ENCODE peak calls at places on chromosomes 7 and 10, in eight cellular contexts. One of them, this sample, is unnamed.

GRCh38 chr10:8071006-8071405 is 16.5 kb downstream of the GATA3 start:
- DNase-seq in RWPE1: no peak
- DNase-seq in lower lobe of right lung: no peak
- DNase-seq in fibroblast of the aortic adventitia: no peak
- DNase-seq in BE2C: no peak
- DNase-seq in hepatocyte: no peak
- DNase-seq in AG09319: no peak
- DNase-seq in progenitor cell of endocrine pancreas: no peak
- DNase-seq in this sample: no peak

GRCh38 chr7:111756687-111757178 is 194.4 kb upstream of the IMMP2L start:
- DNase-seq in RWPE1: no peak
- DNase-seq in lower lobe of right lung: peak; percentile 59
- DNase-seq in fibroblast of the aortic adventitia: peak; percentile 83
- DNase-seq in BE2C: no peak
- DNase-seq in hepatocyte: peak; percentile 51
- DNase-seq in AG09319: peak; percentile 22
- DNase-seq in progenitor cell of endocrine pancreas: no peak
- DNase-seq in this sample: no peak

GRCh38 chr7:108452707-108453106 is 3.5 kb downstream of the NRCAM start:
- DNase-seq in RWPE1: peak; percentile 37
- DNase-seq in lower lobe of right lung: no peak
- DNase-seq in fibroblast of the aortic adventitia: peak; percentile 60
- DNase-seq in BE2C: peak; percentile 31
- DNase-seq in hepatocyte: peak; percentile 25
- DNase-seq in AG09319: no peak
- DNase-seq in progenitor cell of endocrine pancreas: no peak
- DNase-seq in this sample: no peak

GRCh38 chr10:69650589-69651261 is 20.7 kb downstream of the FAM241B start:
- DNase-seq in RWPE1: no peak
- DNase-seq in lower lobe of right lung: no peak
- DNase-seq in fibroblast of the aortic adventitia: no peak
- DNase-seq in BE2C: no peak
- DNase-seq in hepatocyte: no peak
- DNase-seq in AG09319: no peak
- DNase-seq in progenitor cell of endocrine pancreas: no peak
- DNase-seq in this sample: peak; percentile 66

GRCh38 chr7:133401225-133401624 is 148.3 kb downstream of the EXOC4 start:
- DNase-seq in RWPE1: no peak
- DNase-seq in lower lobe of right lung: no peak
- DNase-seq in fibroblast of the aortic adventitia: peak; percentile 25
- DNase-seq in BE2C: no peak
- DNase-seq in hepatocyte: no peak
- DNase-seq in AG09319: no peak
- DNase-seq in progenitor cell of endocrine pancreas: no peak
- DNase-seq in this sample: no peak

GRCh38 chr10:130018253-130018652 is 54.2 kb upstream of the EBF3 start:
- DNase-seq in RWPE1: peak; percentile 85
- DNase-seq in lower lobe of right lung: no peak
- DNase-seq in fibroblast of the aortic adventitia: peak; percentile 37
- DNase-seq in BE2C: no peak
- DNase-seq in hepatocyte: peak; percentile 40
- DNase-seq in AG09319: no peak
- DNase-seq in progenitor cell of endocrine pancreas: no peak
- DNase-seq in this sample: no peak

GRCh38 chr7:131896189-131896855 is 339.9 kb upstream of the PODXL start:
- DNase-seq in RWPE1: no peak
- DNase-seq in lower lobe of right lung: no peak
- DNase-seq in fibroblast of the aortic adventitia: no peak
- DNase-seq in BE2C: no peak
- DNase-seq in hepatocyte: no peak
- DNase-seq in AG09319: no peak
- DNase-seq in progenitor cell of endocrine pancreas: no peak
- DNase-seq in this sample: no peak

GRCh38 chr7:140485463-140486265 is 6.4 kb upstream of the MKRN1 start:
- DNase-seq in RWPE1: no peak
- DNase-seq in lower lobe of right lung: no peak
- DNase-seq in fibroblast of the aortic adventitia: peak; percentile 9
- DNase-seq in BE2C: no peak
- DNase-seq in hepatocyte: no peak
- DNase-seq in AG09319: no peak
- DNase-seq in progenitor cell of endocrine pancreas: no peak
- DNase-seq in this sample: no peak

GRCh38 chr7:134693256-134693655 is 46.6 kb downstream of the BPGM start:
- DNase-seq in RWPE1: peak; percentile 57
- DNase-seq in lower lobe of right lung: no peak
- DNase-seq in fibroblast of the aortic adventitia: peak; percentile 95
- DNase-seq in BE2C: no peak
- DNase-seq in hepatocyte: peak; percentile 32
- DNase-seq in AG09319: peak; percentile 85
- DNase-seq in progenitor cell of endocrine pancreas: no peak
- DNase-seq in this sample: no peak

GRCh38 chr10:89479255-89479654 is 56.1 kb downstream of the SLC16A12 start:
- DNase-seq in RWPE1: no peak
- DNase-seq in lower lobe of right lung: no peak
- DNase-seq in fibroblast of the aortic adventitia: peak; percentile 55
- DNase-seq in BE2C: no peak
- DNase-seq in hepatocyte: no peak
- DNase-seq in AG09319: no peak
- DNase-seq in progenitor cell of endocrine pancreas: no peak
- DNase-seq in this sample: no peak

GRCh38 chr10:35783305-35783838 is 141.3 kb upstream of the FZD8 start:
- DNase-seq in RWPE1: peak; percentile 55
- DNase-seq in lower lobe of right lung: no peak
- DNase-seq in fibroblast of the aortic adventitia: peak; percentile 20
- DNase-seq in BE2C: no peak
- DNase-seq in hepatocyte: no peak
- DNase-seq in AG09319: no peak
- DNase-seq in progenitor cell of endocrine pancreas: no peak
- DNase-seq in this sample: no peak

GRCh38 chr10:129912161-129912917 is 51.7 kb downstream of the EBF3 start:
- DNase-seq in RWPE1: no peak
- DNase-seq in lower lobe of right lung: no peak
- DNase-seq in fibroblast of the aortic adventitia: peak; percentile 43
- DNase-seq in BE2C: peak; percentile 38
- DNase-seq in hepatocyte: no peak
- DNase-seq in AG09319: no peak
- DNase-seq in progenitor cell of endocrine pancreas: no peak
- DNase-seq in this sample: no peak

GRCh38 chr7:156650042-156650441 is 9.5 kb downstream of the RNF32 start:
- DNase-seq in RWPE1: peak; percentile 23
- DNase-seq in lower lobe of right lung: no peak
- DNase-seq in fibroblast of the aortic adventitia: no peak
- DNase-seq in BE2C: peak; percentile 69
- DNase-seq in hepatocyte: peak; percentile 65
- DNase-seq in AG09319: no peak
- DNase-seq in progenitor cell of endocrine pancreas: no peak
- DNase-seq in this sample: no peak

GRCh38 chr10:92880233-92880861 is 32.0 kb downstream of the EXOC6 start:
- DNase-seq in RWPE1: peak; percentile 39
- DNase-seq in lower lobe of right lung: no peak
- DNase-seq in fibroblast of the aortic adventitia: peak; percentile 82
- DNase-seq in BE2C: peak; percentile 19
- DNase-seq in hepatocyte: peak; percentile 60
- DNase-seq in AG09319: peak; percentile 20
- DNase-seq in progenitor cell of endocrine pancreas: no peak
- DNase-seq in this sample: no peak

GRCh38 chr10:129544205-129545202 is 77.5 kb downstream of the MGMT start:
- DNase-seq in RWPE1: no peak
- DNase-seq in lower lobe of right lung: no peak
- DNase-seq in fibroblast of the aortic adventitia: no peak
- DNase-seq in BE2C: no peak
- DNase-seq in hepatocyte: no peak
- DNase-seq in AG09319: no peak
- DNase-seq in progenitor cell of endocrine pancreas: no peak
- DNase-seq in this sample: no peak

GRCh38 chr10:114691442-114691941 is 33.4 kb upstream of the ABLIM1 start:
- DNase-seq in RWPE1: no peak
- DNase-seq in lower lobe of right lung: no peak
- DNase-seq in fibroblast of the aortic adventitia: no peak
- DNase-seq in BE2C: no peak
- DNase-seq in hepatocyte: no peak
- DNase-seq in AG09319: no peak
- DNase-seq in progenitor cell of endocrine pancreas: no peak
- DNase-seq in this sample: no peak

GRCh38 chr7:85186521-85187241 is at the start of gene SEMA3D:
- DNase-seq in RWPE1: peak; percentile 55
- DNase-seq in lower lobe of right lung: peak; percentile 66
- DNase-seq in fibroblast of the aortic adventitia: peak; percentile 85
- DNase-seq in BE2C: peak; percentile 88
- DNase-seq in hepatocyte: peak; percentile 92
- DNase-seq in AG09319: no peak
- DNase-seq in progenitor cell of endocrine pancreas: peak; percentile 88
- DNase-seq in this sample: peak; percentile 93

GRCh38 chr7:85186083-85186520 is 754 bp downstream of the SEMA3D start:
- DNase-seq in RWPE1: peak; percentile 13
- DNase-seq in lower lobe of right lung: no peak
- DNase-seq in fibroblast of the aortic adventitia: peak; percentile 66
- DNase-seq in BE2C: peak; percentile 51
- DNase-seq in hepatocyte: peak; percentile 78
- DNase-seq in AG09319: no peak
- DNase-seq in progenitor cell of endocrine pancreas: peak; percentile 27
- DNase-seq in this sample: peak; percentile 77

GRCh38 chr7:85183296-85183695 is 3.6 kb downstream of the SEMA3D start:
- DNase-seq in RWPE1: no peak
- DNase-seq in lower lobe of right lung: no peak
- DNase-seq in fibroblast of the aortic adventitia: no peak
- DNase-seq in BE2C: no peak
- DNase-seq in hepatocyte: no peak
- DNase-seq in AG09319: no peak
- DNase-seq in progenitor cell of endocrine pancreas: no peak
- DNase-seq in this sample: no peak

GRCh38 chr7:85184599-85185354 is 2.1 kb downstream of the SEMA3D start:
- DNase-seq in RWPE1: no peak
- DNase-seq in lower lobe of right lung: peak; percentile 43
- DNase-seq in fibroblast of the aortic adventitia: peak; percentile 69
- DNase-seq in BE2C: peak; percentile 57
- DNase-seq in hepatocyte: peak; percentile 67
- DNase-seq in AG09319: no peak
- DNase-seq in progenitor cell of endocrine pancreas: peak; percentile 13
- DNase-seq in this sample: peak; percentile 84

GRCh38 chr7:85185355-85186082 is 1.3 kb downstream of the SEMA3D start:
- DNase-seq in RWPE1: peak; percentile 15
- DNase-seq in lower lobe of right lung: peak; percentile 43
- DNase-seq in fibroblast of the aortic adventitia: peak; percentile 82
- DNase-seq in BE2C: peak; percentile 72
- DNase-seq in hepatocyte: peak; percentile 78
- DNase-seq in AG09319: no peak
- DNase-seq in progenitor cell of endocrine pancreas: peak; percentile 22
- DNase-seq in this sample: peak; percentile 67
- TF ChIP-seq CTCF in RWPE1: no peak
- TF ChIP-seq CTCF in lower lobe of right lung: no peak
- TF ChIP-seq CTCF in fibroblast of the aortic adventitia: peak; percentile 25
- TF ChIP-seq CTCF in BE2C: peak; percentile 39
- TF ChIP-seq CTCF in hepatocyte: peak; percentile 31
- TF ChIP-seq CTCF in AG09319: peak; percentile 42
- TF ChIP-seq CTCF in progenitor cell of endocrine pancreas: no peak
- TF ChIP-seq CTCF in this sample: peak; percentile 71

DNA sequence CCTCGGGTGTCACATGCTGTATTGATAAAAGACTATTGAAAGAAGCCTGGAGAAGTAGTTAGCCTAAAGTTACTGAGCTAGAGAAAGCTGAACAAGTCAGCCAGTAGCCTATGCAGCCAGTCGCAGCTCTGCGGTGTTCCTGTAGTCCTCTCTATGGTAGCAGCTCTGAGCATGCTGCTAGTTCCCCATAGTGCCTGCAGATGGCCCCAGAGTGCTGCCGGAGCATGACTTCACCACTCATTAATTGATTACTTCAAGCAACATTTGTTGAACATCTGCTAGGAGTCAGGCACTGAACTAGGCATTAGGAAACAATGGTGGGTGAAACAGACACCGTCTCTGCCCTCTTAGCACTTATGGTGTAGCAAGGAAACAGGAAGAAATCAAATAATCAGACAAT is 422.7 kb downstream of the SORCS3 start:
- DNase-seq in RWPE1: peak; percentile 26
- DNase-seq in lower lobe of right lung: no peak
- DNase-seq in fibroblast of the aortic adventitia: peak; percentile 50
- DNase-seq in BE2C: peak; percentile 19
- DNase-seq in hepatocyte: peak; percentile 65
- DNase-seq in AG09319: no peak
- DNase-seq in progenitor cell of endocrine pancreas: peak; percentile 37
- DNase-seq in this sample: no peak
- TF ChIP-seq CTCF in RWPE1: peak; percentile 17
- TF ChIP-seq CTCF in lower lobe of right lung: peak; percentile 43
- TF ChIP-seq CTCF in fibroblast of the aortic adventitia: peak; percentile 59
- TF ChIP-seq CTCF in BE2C: peak; percentile 40
- TF ChIP-seq CTCF in hepatocyte: peak; percentile 64
- TF ChIP-seq CTCF in AG09319: peak; percentile 32
- TF ChIP-seq CTCF in progenitor cell of endocrine pancreas: peak; percentile 82
- TF ChIP-seq CTCF in this sample: peak; percentile 19

GRCh38 chr7:127792528-127793342 is 140.7 kb downstream of the SND1 start:
- DNase-seq in RWPE1: no peak
- DNase-seq in lower lobe of right lung: no peak
- DNase-seq in fibroblast of the aortic adventitia: no peak
- DNase-seq in BE2C: peak; percentile 62
- DNase-seq in hepatocyte: peak; percentile 14
- DNase-seq in AG09319: no peak
- DNase-seq in progenitor cell of endocrine pancreas: peak; percentile 10
- DNase-seq in this sample: no peak
- TF ChIP-seq CTCF in RWPE1: no peak
- TF ChIP-seq CTCF in lower lobe of right lung: peak; percentile 47
- TF ChIP-seq CTCF in fibroblast of the aortic adventitia: peak; percentile 52
- TF ChIP-seq CTCF in BE2C: peak; percentile 90
- TF ChIP-seq CTCF in hepatocyte: peak; percentile 28
- TF ChIP-seq CTCF in AG09319: peak; percentile 30
- TF ChIP-seq CTCF in progenitor cell of endocrine pancreas: peak; percentile 52
- TF ChIP-seq CTCF in this sample: peak; percentile 66

GRCh38 chr10:120221873-120222485 is 235.0 kb upstream of the PLPP4 start:
- DNase-seq in RWPE1: peak; percentile 15
- DNase-seq in lower lobe of right lung: no peak
- DNase-seq in fibroblast of the aortic adventitia: peak; percentile 70
- DNase-seq in BE2C: peak; percentile 72
- DNase-seq in hepatocyte: peak; percentile 82
- DNase-seq in AG09319: no peak
- DNase-seq in progenitor cell of endocrine pancreas: peak; percentile 24
- DNase-seq in this sample: no peak
- TF ChIP-seq CTCF in RWPE1: peak; percentile 35
- TF ChIP-seq CTCF in lower lobe of right lung: peak; percentile 37
- TF ChIP-seq CTCF in fibroblast of the aortic adventitia: peak; percentile 68
- TF ChIP-seq CTCF in BE2C: peak; percentile 86
- TF ChIP-seq CTCF in hepatocyte: peak; percentile 59
- TF ChIP-seq CTCF in AG09319: peak; percentile 22
- TF ChIP-seq CTCF in progenitor cell of endocrine pancreas: peak; percentile 69
- TF ChIP-seq CTCF in this sample: peak; percentile 65

DNA sequence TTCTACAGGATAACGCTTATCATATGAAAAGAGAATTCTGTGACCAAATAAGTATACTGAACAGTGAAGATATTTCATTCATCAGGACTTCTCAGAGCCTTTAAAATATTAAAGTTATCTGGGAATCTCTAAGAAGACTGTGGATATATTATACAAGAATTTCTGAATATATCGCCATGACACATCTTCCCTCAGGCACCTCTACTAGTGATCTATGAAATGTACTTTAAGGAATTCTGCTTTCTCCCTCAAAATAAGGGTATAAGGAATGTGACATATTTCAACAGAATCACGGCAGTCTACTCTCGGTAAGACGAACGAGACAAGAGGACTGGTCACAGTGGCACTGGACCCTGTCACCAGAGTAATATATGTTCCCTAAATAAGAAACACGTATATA is 504.2 kb upstream of the PHF14 start:
- DNase-seq in RWPE1: no peak
- DNase-seq in lower lobe of right lung: no peak
- DNase-seq in fibroblast of the aortic adventitia: no peak
- DNase-seq in BE2C: no peak
- DNase-seq in hepatocyte: no peak
- DNase-seq in AG09319: no peak
- DNase-seq in progenitor cell of endocrine pancreas: no peak
- DNase-seq in this sample: no peak
- TF ChIP-seq CTCF in RWPE1: no peak
- TF ChIP-seq CTCF in lower lobe of right lung: no peak
- TF ChIP-seq CTCF in fibroblast of the aortic adventitia: no peak
- TF ChIP-seq CTCF in BE2C: no peak
- TF ChIP-seq CTCF in hepatocyte: no peak
- TF ChIP-seq CTCF in AG09319: no peak
- TF ChIP-seq CTCF in progenitor cell of endocrine pancreas: no peak
- TF ChIP-seq CTCF in this sample: no peak

This sample was measured in chondrocyte.